ENCODE peak calls at places on chromosomes 6 and 20, in four cellular contexts. D is neural progenitor cell; K is A549; X is effector memory CD4-positive, alpha-beta T cell. W is an unnamed sample. For H3K4me1, the result is how much of the 10 kb centered on the place peaks cover.

GRCh38 chr20:41138527-41139226 is 1.3 kb downstream of the PLCG1 start:
- DNase-seq in D (peak), K (no peak), X (peak), W (no peak)

GRCh38 chr20:1326031-1326930 is 2.7 kb downstream of the SDCBP2 start:
- DNase-seq in D (no peak), K (peak), X (no peak), W (no peak)

GRCh38 chr6:73134588-73134987 is 90.7 kb downstream of the KHDC1L start:
- DNase-seq in D (peak), K (no peak), X (no peak), W (peak)

GRCh38 chr6:74075323-74075722 is 379.3 kb downstream of the CD109 start:
- DNase-seq in D (no peak), K (no peak), X (no peak), W (no peak)

GRCh38 chr20:62181808-62182207 is 1.0 kb upstream of the MTG2 start:
- DNase-seq in D (no peak), K (no peak), X (no peak), W (no peak)

GRCh38 chr6:97726378-97726777 is 443.4 kb upstream of the MMS22L start:
- DNase-seq in D (peak), K (no peak), X (no peak), W (no peak)

GRCh38 chr6:14638932-14639875 is 521.6 kb downstream of the CD83 start:
- DNase-seq in D (peak), K (no peak), X (no peak), W (no peak)

GRCh38 chr6:145289573-145289972 is 445.7 kb downstream of the EPM2A start:
- DNase-seq in D (no peak), K (no peak), X (no peak), W (no peak)

GRCh38 chr6:140271759-140272377 is 897.4 kb upstream of the CITED2 start:
- DNase-seq in D (no peak), K (no peak), X (no peak), W (no peak)

GRCh38 chr6:7260291-7261029 is 52.5 kb downstream of the SSR1 start:
- DNase-seq in D (no peak), K (no peak), X (no peak), W (no peak)

GRCh38 chr20:20824924-20825584 is 112.6 kb upstream of the RALGAPA2 start:
- DNase-seq in D (peak), K (peak), X (no peak), W (no peak)

GRCh38 chr6:106692112-106692822 is 62.9 kb downstream of the QRSL1 start:
- DNase-seq in D (peak), K (peak), X (no peak), W (peak)

GRCh38 chr20:51497542-51498467 is 44.7 kb downstream of the NFATC2 start:
- DNase-seq in D (no peak), K (no peak), X (peak), W (no peak)

GRCh38 chr6:85449388-85449817 is 480 bp upstream of the NT5E start:
- DNase-seq in D (peak), K (peak), X (no peak), W (no peak)

DNA sequence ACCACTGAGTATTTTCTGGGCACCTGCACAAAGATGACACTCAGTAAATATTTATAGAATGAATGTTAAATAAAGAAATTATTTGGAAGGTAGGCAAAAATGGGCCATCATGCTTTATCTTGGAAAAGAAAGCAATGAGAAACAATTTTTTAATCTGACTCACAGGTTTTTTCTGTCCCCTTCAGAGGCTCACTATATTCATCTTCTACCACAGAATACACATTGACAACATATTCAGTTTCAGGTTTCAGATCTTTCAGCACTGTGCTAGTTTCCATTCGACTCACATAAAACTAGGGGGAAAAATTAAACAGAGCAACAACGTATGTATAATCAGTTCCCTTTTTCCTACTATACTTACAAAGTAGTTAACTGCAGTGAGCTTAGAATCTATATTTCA is 58.3 kb downstream of the COL12A1 start:
- DNase-seq in D (no peak), K (no peak), X (no peak), W (no peak)
- H3K4me1 ChIP-seq in D (under half), K (under half), X (under half), W (under half)

GRCh38 chr6:33744001-33744848 is 2.5 kb downstream of the IP6K3 start:
- DNase-seq in D (peak), K (peak), X (peak), W (peak)
- H3K4me1 ChIP-seq in D (half or more), K (under half), X (under half), W (under half)

GRCh38 chr20:4162766-4163165 is 147.4 kb upstream of the RNF24 start:
- DNase-seq in D (no peak), K (no peak), X (no peak), W (no peak)
- H3K4me1 ChIP-seq in D (under half), K (half or more), X (under half), W (under half)

DNA sequence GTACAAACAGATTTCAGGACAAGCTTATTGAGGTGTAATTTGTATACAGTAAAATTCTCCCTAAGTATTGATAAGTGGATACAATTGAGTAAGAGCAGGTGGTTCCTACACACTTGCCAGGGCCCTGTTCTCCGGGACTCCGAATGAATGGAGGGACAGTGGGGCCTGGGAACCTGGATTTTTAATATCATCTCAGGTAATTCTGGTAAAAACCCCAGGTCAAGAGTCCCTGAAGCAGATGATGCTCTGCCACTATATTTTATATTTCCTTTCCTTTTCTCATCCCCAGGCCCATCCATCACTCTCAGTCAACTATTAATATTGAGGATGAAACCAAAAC is 104.9 kb downstream of the FYN start:
- DNase-seq in D (no peak), K (no peak), X (no peak), W (no peak)
- H3K4me1 ChIP-seq in D (under half), K (under half), X (half or more), W (under half)

DNA sequence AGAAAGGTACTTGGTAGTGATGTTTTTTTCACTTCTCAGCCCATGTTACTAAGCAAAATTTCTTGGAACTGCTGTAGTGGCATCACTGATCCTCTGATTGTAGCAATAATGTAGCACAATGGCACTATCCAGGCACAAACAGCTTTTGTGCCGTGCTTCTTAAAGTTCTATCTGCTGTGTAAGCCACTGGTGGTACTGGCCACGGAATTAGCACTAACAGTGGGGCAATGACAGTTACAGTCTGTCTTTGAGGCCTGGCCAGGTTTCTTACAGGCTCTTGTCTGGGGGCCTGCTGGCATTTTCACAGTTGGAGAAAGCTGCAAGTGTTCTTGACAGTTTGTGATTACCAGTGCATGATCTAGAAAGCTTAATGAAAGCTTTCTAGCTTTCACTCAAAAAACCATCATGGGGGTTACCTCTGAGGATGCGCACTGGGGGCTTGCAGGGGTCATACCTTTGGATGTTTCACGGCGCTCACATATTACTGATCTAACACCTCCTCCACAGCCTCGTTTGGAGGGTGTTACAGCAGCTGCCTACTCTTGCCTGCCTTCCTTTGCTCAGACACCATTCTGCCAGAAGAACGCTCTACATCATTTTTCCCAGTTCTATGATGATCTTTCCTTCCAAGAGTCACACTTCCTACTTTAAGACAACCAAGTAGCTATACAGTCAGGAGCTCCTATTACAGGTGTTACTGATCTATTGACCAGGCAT is 58.4 kb upstream of the ARMH2 start:
- DNase-seq in D (no peak), K (no peak), X (no peak), W (no peak)
- H3K4me1 ChIP-seq in D (under half), K (under half), X (half or more), W (under half)

W was measured in iPS DF 6.9.